ENCODE peak calls at places on chromosomes 3 and 15, in eight cellular contexts. Z is GM23248, G is colonic mucosa, F is fibroblast of lung, J is HCT116, V is NT2/D1, H is endothelial cell of umbilical vein, I is astrocyte. M is an unnamed sample.

GRCh38 chr15:69132935-69133861 is 27.2 kb upstream of the GLCE start:
- DNase-seq in G (no peak), I (no peak), H (no peak), Z (no peak), V (no peak), F (no peak), J (no peak), M (no peak)

GRCh38 chr3:23810342-23811116 is 4.8 kb downstream of the UBE2E1 start:
- DNase-seq in I (peak; percentile 20), Z (peak; percentile 79), H (peak; percentile 36), G (peak; percentile 68), V (peak; percentile 57), J (no peak), F (peak; percentile 32), M (no peak)

GRCh38 chr3:149401215-149401925 is 23.9 kb upstream of the TM4SF1 start:
- DNase-seq in J (no peak), F (peak; percentile 83), V (no peak), Z (peak; percentile 48), I (peak; percentile 81), G (peak; percentile 42), H (peak; percentile 78), M (no peak)

GRCh38 chr15:78804391-78804792 is 6.9 kb downstream of the ADAMTS7 start:
- DNase-seq in I (no peak), F (no peak), H (no peak), G (no peak), J (no peak), Z (no peak), V (no peak), M (no peak)

GRCh38 chr3:119194237-119195150 is 21.1 kb downstream of the UPK1B start:
- DNase-seq in J (no peak), H (no peak), I (peak; percentile 34), V (no peak), F (peak; percentile 54), Z (peak; percentile 63), G (no peak), M (no peak)

GRCh38 chr15:50241684-50242450 is 23.7 kb downstream of the HDC start:
- DNase-seq in J (no peak), I (peak; percentile 69), V (no peak), F (peak; percentile 73), Z (peak; percentile 76), G (no peak), H (no peak), M (no peak)

GRCh38 chr3:107752202-107752990 is 229.6 kb downstream of the BBX start:
- DNase-seq in V (no peak), Z (peak; percentile 39), F (peak; percentile 25), G (peak; percentile 22), I (peak; percentile 9), H (peak; percentile 42), J (peak; percentile 19), M (no peak)

GRCh38 chr15:101439920-101440319 is 49.6 kb downstream of the PCSK6 start:
- DNase-seq in G (no peak), J (no peak), H (no peak), F (peak; percentile 42), Z (peak; percentile 85), I (peak; percentile 17), V (no peak), M (no peak)

GRCh38 chr3:36903119-36903882 is 41.6 kb downstream of the TRANK1 start:
- DNase-seq in Z (no peak), I (no peak), J (no peak), V (no peak), H (no peak), G (no peak), F (no peak), M (no peak)

GRCh38 chr3:23017800-23018199 is 185.3 kb upstream of the UBE2E2 start:
- DNase-seq in Z (peak; percentile 63), H (no peak), I (peak; percentile 72), J (no peak), G (no peak), F (peak; percentile 78), V (no peak), M (no peak)

GRCh38 chr15:100602822-100603393 is 519 bp downstream of the ASB7 start:
- DNase-seq in F (peak; percentile 42), Z (peak; percentile 64), J (no peak), V (peak; percentile 32), H (peak; percentile 38), I (peak; percentile 29), G (peak; percentile 42), M (peak; percentile 31)

GRCh38 chr15:72338617-72339321 is 18.8 kb upstream of the CELF6 start:
- DNase-seq in F (peak; percentile 69), V (no peak), H (no peak), Z (peak; percentile 87), J (no peak), G (no peak), I (peak; percentile 61), M (no peak)

GRCh38 chr15:22888120-22888859 is 49.8 kb downstream of the NIPA2 start:
- DNase-seq in Z (peak; percentile 99), V (no peak), J (no peak), F (peak; percentile 99), G (no peak), H (peak; percentile 46), I (peak; percentile 99), M (no peak)

GRCh38 chr3:143056372-143056771 is 55.0 kb downstream of the U2SURP start:
- DNase-seq in F (no peak), V (no peak), J (no peak), G (no peak), I (no peak), Z (no peak), H (no peak), M (no peak)

GRCh38 chr3:128709506-128710210 is 16.3 kb upstream of the RAB7A start:
- DNase-seq in F (no peak), Z (no peak), V (no peak), J (no peak), G (no peak), H (no peak), I (no peak), M (no peak)

GRCh38 chr3:58063424-58063823 is 55.2 kb downstream of the FLNB start:
- DNase-seq in I (peak; percentile 90), H (no peak), V (no peak), F (peak; percentile 93), Z (peak; percentile 86), J (no peak), G (peak; percentile 76), M (no peak)

GRCh38 chr3:8500208-8500961 is 1.2 kb upstream of the LMCD1 start:
- DNase-seq in F (peak; percentile 89), V (no peak), I (peak; percentile 86), J (no peak), G (no peak), H (peak; percentile 85), Z (peak; percentile 61), M (no peak)

GRCh38 chr3:8501388-8502131 is at the start of gene LMCD1:
- DNase-seq in H (peak; percentile 98), G (peak; percentile 95), J (peak; percentile 83), V (peak; percentile 92), I (peak; percentile 95), Z (peak; percentile 98), F (peak; percentile 98), M (peak; percentile 64)

GRCh38 chr3:8503461-8503860 is 1.8 kb downstream of the LMCD1 start:
- DNase-seq in H (peak; percentile 28), G (no peak), V (no peak), F (peak; percentile 60), Z (peak; percentile 63), I (no peak), J (no peak), M (no peak)

GRCh38 chr3:8499181-8499611 is 2.4 kb upstream of the LMCD1 start:
- DNase-seq in V (peak; percentile 87), H (peak; percentile 79), Z (no peak), F (peak; percentile 86), J (no peak), G (no peak), I (peak; percentile 84), M (no peak)

GRCh38 chr3:8500966-8501365 is 657 bp upstream of the LMCD1 start:
- DNase-seq in J (no peak), H (no peak), I (no peak), G (no peak), Z (no peak), F (no peak), V (no peak), M (no peak)
- H3K9ac ChIP-seq in J (peak overlapping the region; percentile 44), H (peak overlapping the region; percentile 89), I (peak overlapping the region; percentile 91), G (peak overlapping the region; percentile 66), Z (peak overlapping the region; percentile 86), F (peak overlapping the region; percentile 78), V (peak overlapping the region; percentile 80), M (peak overlapping the region; percentile 40)

DNA sequence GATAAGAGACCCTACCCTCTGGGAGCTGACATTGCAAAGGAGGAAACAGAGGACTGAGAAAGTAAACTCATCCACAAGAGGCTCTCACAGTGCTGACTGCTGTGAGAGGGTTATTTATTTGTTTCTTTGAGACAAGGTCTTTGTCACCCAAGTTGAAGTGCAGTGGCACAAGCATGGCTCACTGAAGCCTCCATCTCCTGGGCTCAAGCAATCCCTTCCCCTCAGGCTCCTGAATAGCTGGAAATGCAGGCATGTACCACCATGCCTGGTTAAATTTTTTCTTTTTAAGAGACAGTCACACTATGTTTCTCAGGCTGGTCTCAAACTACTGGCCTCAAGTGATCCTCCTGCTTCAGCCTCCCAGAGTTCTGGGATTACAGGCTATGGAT is 52.8 kb downstream of the FBLN2 start:
- DNase-seq in I (no peak), Z (no peak), F (no peak), V (no peak), J (no peak), H (no peak), G (no peak), M (no peak)
- H3K9ac ChIP-seq in I (no peak overlapping the region), Z (peak overlapping the region; percentile 30), F (no peak overlapping the region), V (no peak overlapping the region), J (no peak overlapping the region), H (no peak overlapping the region), G (no peak overlapping the region), M (no peak overlapping the region)

DNA sequence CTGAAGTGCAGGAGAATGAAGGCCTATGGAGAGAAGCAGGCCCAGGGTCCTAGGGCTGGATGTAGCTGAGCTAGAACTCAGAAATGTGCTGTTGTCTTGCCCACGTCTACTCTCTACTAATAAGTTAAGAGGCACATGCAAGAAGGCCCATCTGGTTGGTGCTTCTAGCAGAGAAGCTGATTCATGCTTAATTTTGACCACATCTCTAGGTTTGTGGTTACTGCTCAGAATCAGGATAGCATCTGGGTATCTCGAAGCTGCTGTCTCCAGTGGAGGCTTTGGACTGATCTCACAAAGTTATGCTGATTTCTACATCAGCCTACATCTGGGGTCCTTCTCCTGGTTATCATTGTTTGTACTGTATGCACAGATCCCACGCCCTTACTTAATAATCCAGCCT is 87.3 kb downstream of the CACNA1D start:
- DNase-seq in F (peak; percentile 64), J (no peak), G (no peak), I (peak; percentile 48), H (no peak), Z (peak; percentile 5), V (no peak), M (no peak)
- H3K9ac ChIP-seq in F (no peak overlapping the region), J (no peak overlapping the region), G (no peak overlapping the region), I (no peak overlapping the region), H (no peak overlapping the region), Z (no peak overlapping the region), V (no peak overlapping the region), M (no peak overlapping the region)

GRCh38 chr15:35702946-35703495 is 157.1 kb upstream of the DPH6 start:
- DNase-seq in J (no peak), F (no peak), G (no peak), Z (no peak), I (no peak), V (no peak), H (peak; percentile 74), M (no peak)
- H3K9ac ChIP-seq in J (no peak overlapping the region), F (no peak overlapping the region), G (no peak overlapping the region), Z (no peak overlapping the region), I (no peak overlapping the region), V (no peak overlapping the region), H (no peak overlapping the region), M (no peak overlapping the region)

GRCh38 chr3:45657853-45658252 is 31.3 kb upstream of the SACM1L start:
- DNase-seq in I (no peak), Z (no peak), G (no peak), H (no peak), V (no peak), J (no peak), F (no peak), M (peak; percentile 75)
- H3K9ac ChIP-seq in I (no peak overlapping the region), Z (no peak overlapping the region), G (no peak overlapping the region), H (no peak overlapping the region), V (no peak overlapping the region), J (no peak overlapping the region), F (no peak overlapping the region), M (no peak overlapping the region)